ENCODE peak calls at places on chromosome 10, in four cellular contexts. X is MM.1S, W is AG04449, O is psoas muscle. R is an unnamed sample.
A peak's percentile ranks its signal among the peaks of the same experiment; 100 is the strongest.

GRCh38 chr10:13518076-13518692 is 10.6 kb downstream of the BEND7 start:
- DNase-seq in X (no peak), W (no peak), O (no peak), R (no peak)

GRCh38 chr10:60314306-60314940 is 75.3 kb downstream of the ANK3 start:
- DNase-seq in X (no peak), W (no peak), O (no peak), R (peak; percentile 41)

GRCh38 chr10:87608756-87609155 is 50.9 kb upstream of the PAPSS2 start:
- DNase-seq in X (no peak), W (no peak), O (no peak), R (peak; percentile 13)

GRCh38 chr10:69774596-69774995 is 27.1 kb upstream of the COL13A1 start:
- DNase-seq in X (no peak), W (no peak), O (no peak), R (no peak)

GRCh38 chr10:121270906-121271305 is 327.3 kb downstream of the FGFR2 start:
- DNase-seq in X (no peak), W (no peak), O (no peak), R (no peak)

GRCh38 chr10:46305986-46306385 is 19.2 kb downstream of the ANTXRL start:
- DNase-seq in X (no peak), W (no peak), O (no peak), R (no peak)

GRCh38 chr10:63935705-63936104 is 414.5 kb downstream of the REEP3 start:
- DNase-seq in X (peak; percentile 30), W (no peak), O (no peak), R (no peak)

GRCh38 chr10:43396928-43397624 is 11.9 kb downstream of the HNRNPF start:
- DNase-seq in X (peak; percentile 93), W (no peak), O (peak; percentile 88), R (no peak)

GRCh38 chr10:129972145-129972965 is 8.3 kb upstream of the EBF3 start:
- DNase-seq in X (no peak), W (no peak), O (peak; percentile 43), R (no peak)

GRCh38 chr10:71349401-71349800 is 30.3 kb downstream of the SLC29A3 start:
- DNase-seq in X (no peak), W (no peak), O (no peak), R (peak; percentile 6)

GRCh38 chr10:71740069-71740468 is 20.5 kb upstream of the C10orf105 start:
- DNase-seq in X (no peak), W (peak; percentile 16), O (no peak), R (no peak)

GRCh38 chr10:75097666-75098285 is 13.7 kb upstream of the SAMD8 start:
- DNase-seq in X (no peak), W (no peak), O (no peak), R (no peak)

GRCh38 chr10:100759331-100759730 is 13.9 kb downstream of the PAX2 start:
- DNase-seq in X (no peak), W (no peak), O (no peak), R (no peak)

GRCh38 chr10:101112799-101113594 is 18.1 kb upstream of the TLX1 start:
- DNase-seq in X (no peak), W (no peak), O (no peak), R (no peak)

GRCh38 chr10:23656735-23657134 is 217.9 kb downstream of the OTUD1 start:
- DNase-seq in X (peak; percentile 11), W (no peak), O (no peak), R (no peak)

GRCh38 chr10:113340255-113340654 is 212.6 kb upstream of the HABP2 start:
- DNase-seq in X (no peak), W (no peak), O (no peak), R (no peak)

GRCh38 chr10:96830511-96831199 is 1.4 kb upstream of the LCOR start:
- DNase-seq in X (peak; percentile 88), W (no peak), O (peak; percentile 24), R (peak; percentile 64)

GRCh38 chr10:46285966-46286620 is 704 bp upstream of the ANTXRL start:
- DNase-seq in X (no peak), W (no peak), O (no peak), R (no peak)

GRCh38 chr10:3757638-3758490 is 27.1 kb downstream of the KLF6 start:
- DNase-seq in X (peak; percentile 88), W (no peak), O (no peak), R (no peak)

GRCh38 chr10:102620615-102621417 is 23.5 kb upstream of the TRIM8 start:
- DNase-seq in X (no peak), W (no peak), O (no peak), R (no peak)

GRCh38 chr10:27513451-27514191 is 9.5 kb downstream of the RAB18 start:
- DNase-seq in X (no peak), W (peak; percentile 40), O (no peak), R (peak; percentile 66)

GRCh38 chr10:24351883-24352778 is 143.2 kb downstream of the KIAA1217 start:
- DNase-seq in X (no peak), W (no peak), O (no peak), R (no peak)

GRCh38 chr10:35006836-35007235 is 83.3 kb downstream of the CUL2 start:
- DNase-seq in X (no peak), W (no peak), O (no peak), R (no peak)

GRCh38 chr10:57849726-57850357 is 417.9 kb downstream of the IPMK start:
- DNase-seq in X (peak; percentile 71), W (no peak), O (no peak), R (peak; percentile 18)

GRCh38 chr10:74121368-74121767 is 29.3 kb downstream of the AP3M1 start:
- DNase-seq in X (no peak), W (no peak), O (no peak), R (no peak)

GRCh38 chr10:130025326-130025725 is 61.3 kb upstream of the EBF3 start:
- DNase-seq in X (no peak), W (no peak), O (no peak), R (no peak)

GRCh38 chr10:44293842-44294241 is 91.1 kb downstream of the CXCL12 start:
- DNase-seq in X (no peak), W (no peak), O (peak; percentile 59), R (no peak)

GRCh38 chr10:101829561-101830315 is 11.5 kb upstream of the OGA start:
- DNase-seq in X (peak; percentile 62), W (no peak), O (peak; percentile 53), R (no peak)

GRCh38 chr10:84179059-84179710 is 5.6 kb downstream of the GPR15LG start:
- DNase-seq in X (no peak), W (no peak), O (no peak), R (peak; percentile 32)

DNA sequence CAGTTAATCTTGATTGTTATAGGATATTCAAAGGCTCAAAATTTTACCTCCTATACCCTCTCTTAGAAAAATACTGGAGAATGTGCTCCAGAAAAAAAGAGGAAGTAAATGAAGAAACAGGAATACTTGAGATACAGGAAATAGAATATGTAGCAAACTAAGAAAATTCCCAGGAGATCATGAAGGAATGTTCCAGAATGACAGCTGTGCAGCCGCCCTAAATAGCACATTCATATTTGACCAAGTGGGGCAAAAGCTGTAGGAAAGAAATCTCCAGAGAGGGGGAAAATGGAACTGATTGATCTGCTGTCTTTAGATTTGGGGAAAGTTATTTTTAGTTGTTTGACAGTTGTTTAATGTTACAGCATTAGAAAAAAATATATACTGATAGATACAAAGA is 46.2 kb upstream of the ZEB1 start:
- DNase-seq in X (no peak), W (no peak), O (no peak), R (no peak)
- H3K4me3 ChIP-seq in X (no peak overlapping the region), W (no peak overlapping the region), O (no peak overlapping the region), R (no peak overlapping the region)

DNA sequence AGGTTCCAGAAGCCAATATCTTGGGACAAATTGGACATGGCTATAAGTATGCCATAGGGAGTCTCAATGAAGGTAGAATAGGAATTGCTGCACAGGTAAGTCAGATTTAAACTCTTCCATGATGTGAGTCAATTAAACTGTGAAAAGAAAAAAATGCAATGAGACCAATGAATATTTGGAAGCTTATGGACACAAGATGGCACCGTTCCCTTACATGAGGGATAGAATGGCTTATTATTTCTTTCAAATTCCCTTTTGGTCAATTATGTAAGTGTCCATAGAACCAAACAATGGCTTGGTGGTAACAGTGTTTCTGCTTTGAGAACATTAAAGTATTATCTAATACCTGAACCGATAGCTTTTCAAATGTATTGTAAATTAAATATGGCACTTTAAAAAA is 35.6 kb downstream of the ACADSB start:
- DNase-seq in X (no peak), W (no peak), O (no peak), R (peak; percentile 5)
- TF ChIP-seq CTCF in X (peak; percentile 18), W (no peak), O (no peak), R (no peak)

DNA sequence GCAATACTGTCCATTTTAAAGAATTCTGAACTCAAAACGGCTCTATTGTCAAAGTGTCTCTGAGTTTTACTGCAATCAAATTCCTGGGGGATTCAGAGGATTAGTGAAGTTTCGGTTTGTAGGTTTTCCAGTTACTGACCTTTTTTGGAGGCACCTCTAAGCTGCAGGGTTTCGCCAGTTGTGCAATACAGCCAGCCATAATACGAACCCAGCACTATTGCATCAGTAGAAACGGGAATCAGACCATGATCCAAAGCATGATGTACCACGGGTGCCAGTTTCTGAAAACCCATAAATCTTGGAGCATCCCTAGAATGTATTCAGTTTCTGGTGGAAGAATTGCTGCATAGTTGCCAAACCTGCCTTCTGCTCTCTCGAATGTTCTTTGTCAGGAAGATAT is 186.0 kb upstream of the PRKCQ start:
- DNase-seq in X (no peak), W (no peak), O (no peak), R (no peak)
- H3K4me3 ChIP-seq in X (no peak overlapping the region), W (peak overlapping the region; percentile 33), O (peak overlapping the region; percentile 41), R (no peak overlapping the region)

GRCh38 chr10:127678091-127678490 is 58.9 kb upstream of the FOXI2 start:
- DNase-seq in X (no peak), W (no peak), O (no peak), R (no peak)

DNA sequence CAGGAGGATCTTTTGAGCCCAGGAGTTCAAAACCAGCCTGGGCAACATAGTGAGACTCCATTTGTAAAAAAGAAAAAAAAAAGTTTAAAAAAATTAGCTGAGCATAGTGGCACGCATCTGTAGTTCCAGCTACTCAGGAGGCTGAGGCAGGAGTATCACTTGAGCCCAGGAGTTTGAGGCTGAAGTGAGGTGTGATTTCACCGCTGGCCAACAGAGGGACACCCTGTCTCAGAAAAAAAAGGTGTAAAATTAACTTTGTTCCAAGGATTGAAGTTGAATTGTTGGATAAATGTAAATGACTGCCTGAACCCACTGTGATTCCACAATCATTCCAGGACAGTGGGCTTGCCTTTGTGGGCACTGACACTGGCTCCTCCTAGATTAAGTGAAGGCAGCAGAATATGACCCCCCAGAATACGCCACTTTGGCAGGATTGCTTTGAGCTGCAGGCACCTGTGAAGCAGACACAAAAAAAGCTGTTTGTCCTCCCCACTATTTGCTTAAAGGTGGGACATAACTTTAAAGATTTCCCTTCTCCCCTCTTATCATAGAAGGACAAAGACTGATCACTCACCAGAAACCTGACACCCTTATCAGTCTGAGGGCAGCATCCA is 57.2 kb upstream of the FOXI2 start:
- DNase-seq in X (no peak), W (no peak), O (no peak), R (no peak)
- TF ChIP-seq CTCF in X (peak; percentile 44), W (no peak), O (no peak), R (peak; percentile 18)

DNA sequence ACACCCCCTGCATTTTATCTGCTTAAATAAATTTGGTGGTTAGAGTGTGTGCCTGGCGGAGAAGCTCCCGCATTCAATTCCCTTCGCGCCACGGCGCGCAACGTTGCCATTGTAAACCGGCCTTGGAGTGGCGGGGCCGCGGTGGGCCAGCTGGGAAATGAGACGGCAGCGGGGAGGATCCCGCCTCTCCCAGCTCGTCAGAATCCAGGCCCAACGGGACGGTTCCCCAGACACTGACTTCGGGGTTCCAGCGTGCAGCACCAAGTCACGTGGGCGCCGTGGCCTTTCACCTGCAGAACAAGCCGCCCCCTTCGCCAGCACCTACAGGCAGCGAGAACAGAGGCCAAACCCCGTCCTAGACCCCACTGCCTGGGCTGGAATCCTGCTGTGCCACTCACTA is 103.4 kb downstream of the GRID1 start:
- DNase-seq in X (no peak), W (no peak), O (no peak), R (no peak)
- H3K4me3 ChIP-seq in X (no peak overlapping the region), W (no peak overlapping the region), O (peak overlapping the region; percentile 25), R (no peak overlapping the region)

R was measured in astrocyte of the cerebellum.